ENCODE peak calls at places on chromosomes 1 and 21, in seven cellular contexts. W, L, O, Q, A, V and C are unnamed samples.

GRCh38 chr1:185388815-185389214 is 71.8 kb upstream of the IVNS1ABP start:
- DNase-seq in A (no peak), V (no peak), L (no peak), W (no peak), O (no peak), Q (no peak), C (peak)

GRCh38 chr1:183249941-183250452 is 63.9 kb downstream of the LAMC2 start:
- DNase-seq in W (no peak), Q (no peak), V (no peak), O (no peak), L (no peak), A (no peak), C (no peak)

GRCh38 chr1:154735061-154735800 is 127.2 kb upstream of the ADAR start:
- DNase-seq in V (no peak), L (no peak), O (no peak), Q (no peak), W (no peak), A (no peak), C (no peak)

GRCh38 chr1:196858811-196859210 is 29.0 kb upstream of the CFHR4 start:
- DNase-seq in Q (no peak), L (no peak), V (no peak), O (no peak), W (no peak), A (no peak), C (no peak)

GRCh38 chr1:167548059-167548932 is 5.3 kb downstream of the CREG1 start:
- DNase-seq in O (peak), A (no peak), L (no peak), V (no peak), Q (no peak), W (no peak), C (peak)

GRCh38 chr1:53401815-53402745 is 57.1 kb upstream of the DMRTB1 start:
- DNase-seq in L (no peak), W (no peak), Q (no peak), A (no peak), O (no peak), V (no peak), C (no peak)

GRCh38 chr1:9439074-9439761 is 100.0 kb upstream of the SLC25A33 start:
- DNase-seq in L (no peak), Q (peak), A (no peak), O (no peak), V (no peak), W (no peak), C (no peak)

GRCh38 chr1:47738560-47739182 is 258.5 kb downstream of the TRABD2B start:
- DNase-seq in L (no peak), W (peak), Q (peak), O (peak), V (no peak), A (peak), C (peak)

GRCh38 chr1:26159113-26160039 is 497 bp downstream of the FAM110D start:
- DNase-seq in Q (no peak), V (no peak), A (no peak), O (no peak), W (peak), L (no peak), C (no peak)

GRCh38 chr1:152774875-152775274 is at the start of gene LCE1F:
- DNase-seq in O (no peak), W (no peak), A (no peak), V (peak), L (no peak), Q (no peak), C (no peak)

GRCh38 chr1:182570611-182570970 is 18.5 kb downstream of the RNASEL start:
- DNase-seq in L (no peak), V (no peak), A (no peak), Q (no peak), W (no peak), O (no peak), C (no peak)

GRCh38 chr1:117147341-117147831 is 25.8 kb upstream of the TRIM45 start:
- DNase-seq in A (no peak), V (no peak), W (no peak), Q (no peak), O (no peak), L (no peak), C (no peak)

GRCh38 chr1:172269644-172270043 is 150.8 kb upstream of the C1orf105 start:
- DNase-seq in Q (no peak), A (no peak), O (no peak), V (no peak), W (no peak), L (no peak), C (no peak)

GRCh38 chr1:242673652-242674051 is 149.2 kb upstream of the PLD5 start:
- DNase-seq in W (no peak), A (no peak), Q (no peak), V (no peak), O (no peak), L (no peak), C (no peak)

GRCh38 chr1:64000021-64000420 is 203.4 kb upstream of the UBE2U start:
- DNase-seq in V (no peak), Q (no peak), W (no peak), O (no peak), A (no peak), L (no peak), C (no peak)

GRCh38 chr1:177705839-177706238 is 264.0 kb downstream of the SEC16B start:
- DNase-seq in W (no peak), V (no peak), Q (no peak), O (no peak), A (no peak), L (no peak), C (no peak)

GRCh38 chr1:47655521-47656300 is 217.9 kb downstream of the FOXD2 start:
- DNase-seq in W (no peak), A (peak), L (no peak), O (no peak), Q (peak), V (no peak), C (no peak)

GRCh38 chr1:110272045-110272444 is 61.9 kb downstream of the KCNC4 start:
- DNase-seq in A (no peak), Q (no peak), V (no peak), L (no peak), W (no peak), O (no peak), C (no peak)

GRCh38 chr1:35269190-35269988 is 880 bp downstream of the ZMYM4 start:
- DNase-seq in W (no peak), V (no peak), A (peak), O (no peak), Q (no peak), L (no peak), C (peak)

GRCh38 chr1:53369761-53370160 is 41.9 kb upstream of the LRP8 start:
- DNase-seq in O (no peak), W (peak), L (no peak), A (peak), V (no peak), Q (peak), C (no peak)

GRCh38 chr21:15063081-15063820 is 1.5 kb downstream of the NRIP1 start:
- DNase-seq in O (no peak), L (no peak), V (no peak), W (no peak), A (peak), Q (no peak), C (peak)

GRCh38 chr1:200351826-200352549 is 57.8 kb downstream of the ZNF281 start:
- DNase-seq in O (no peak), W (no peak), L (no peak), A (no peak), V (no peak), Q (no peak), C (peak)
- TF ChIP-seq POLR2A in O (no peak), W (no peak), L (no peak), A (no peak), V (no peak), Q (no peak), C (no peak)

DNA sequence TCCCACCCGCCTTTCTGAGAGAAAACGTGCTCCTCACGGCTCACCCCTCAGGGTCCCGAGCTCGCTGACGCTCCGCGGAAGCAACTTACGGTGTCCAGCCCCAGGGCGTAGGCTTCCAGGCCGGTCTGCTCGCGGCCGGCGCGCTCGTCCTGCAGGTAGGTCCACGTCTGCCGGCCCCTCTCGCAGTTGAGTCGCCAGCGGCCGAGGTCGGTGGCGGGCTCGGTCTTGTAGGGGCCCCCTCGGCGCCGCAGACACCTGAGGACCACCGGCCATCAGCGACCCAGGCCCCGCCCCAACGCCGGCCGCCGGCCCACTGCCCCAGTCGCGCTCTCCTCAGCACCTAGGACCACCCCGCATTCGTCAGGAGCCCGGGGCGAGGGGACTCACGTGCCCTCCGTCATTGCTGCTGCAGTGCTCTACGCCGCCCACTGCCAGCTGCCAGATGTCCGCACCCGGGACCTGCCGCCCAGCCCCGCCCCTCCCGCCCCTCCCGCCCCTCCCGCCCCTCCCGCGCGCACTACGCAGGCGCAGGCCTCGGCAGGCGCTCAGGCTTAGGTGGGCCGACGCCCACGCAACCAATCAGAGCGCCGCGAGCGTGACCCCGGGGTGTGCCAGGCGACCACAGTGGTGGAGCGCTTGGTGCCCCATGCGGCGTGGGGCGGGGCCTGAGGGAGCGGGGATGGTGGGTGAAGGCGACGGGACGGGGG is at the start of gene LSS:
- DNase-seq in V (peak), W (peak), A (peak), Q (peak), L (peak), O (peak), C (peak)
- TF ChIP-seq POLR2A in V (peak), W (no peak), A (no peak), Q (no peak), L (peak), O (peak), C (peak)

GRCh38 chr1:81706650-81707435 is 93.9 kb upstream of the ADGRL2 start:
- DNase-seq in Q (no peak), O (no peak), W (no peak), L (no peak), A (no peak), V (no peak), C (no peak)
- TF ChIP-seq POLR2A in Q (no peak), O (no peak), W (no peak), L (no peak), A (no peak), V (no peak), C (no peak)

GRCh38 chr1:150561830-150562367 is 12.7 kb downstream of the ADAMTSL4 start:
- DNase-seq in A (peak), L (peak), Q (peak), V (peak), O (peak), W (peak), C (peak)

GRCh38 chr1:150559627-150560010 is 10.4 kb downstream of the ADAMTSL4 start:
- DNase-seq in V (no peak), A (no peak), Q (no peak), W (no peak), O (no peak), L (no peak), C (no peak)

GRCh38 chr1:150560986-150561829 is 12.0 kb downstream of the ADAMTSL4 start:
- DNase-seq in Q (peak), L (peak), O (peak), V (peak), A (peak), W (peak), C (peak)

GRCh38 chr1:150560011-150560438 is 10.8 kb downstream of the ADAMTSL4 start:
- DNase-seq in L (no peak), A (peak), W (peak), V (peak), O (peak), Q (peak), C (peak)

GRCh38 chr1:150560576-150560975 is 11.4 kb downstream of the ADAMTSL4 start:
- DNase-seq in L (no peak), Q (no peak), W (no peak), O (no peak), V (no peak), A (no peak), C (no peak)
- TF ChIP-seq POLR2A in L (no peak), Q (no peak), W (no peak), O (no peak), V (no peak), A (no peak), C (no peak)

GRCh38 chr1:108691886-108692723 is at the start of gene PRPF38B:
- DNase-seq in W (peak), Q (peak), A (peak), V (peak), O (peak), L (peak), C (peak)
- TF ChIP-seq POLR2A in W (peak), Q (no peak), A (peak), V (peak), O (peak), L (peak), C (peak)

GRCh38 chr1:247331172-247331525 is 518 bp downstream of the ZNF496 start:
- DNase-seq in Q (peak), A (peak), V (peak), W (peak), O (peak), L (no peak), C (peak)

GRCh38 chr1:247332215-247332900 is 691 bp upstream of the ZNF496 start:
- DNase-seq in Q (peak), V (no peak), L (peak), A (peak), W (peak), O (peak), C (peak)

GRCh38 chr1:247332901-247333361 is 1.3 kb upstream of the ZNF496 start:
- DNase-seq in V (no peak), O (no peak), W (no peak), Q (peak), A (peak), L (no peak), C (no peak)

GRCh38 chr1:247330548-247331171 is 1.0 kb downstream of the ZNF496 start:
- DNase-seq in V (no peak), W (no peak), O (peak), A (peak), Q (no peak), L (no peak), C (no peak)

DNA sequence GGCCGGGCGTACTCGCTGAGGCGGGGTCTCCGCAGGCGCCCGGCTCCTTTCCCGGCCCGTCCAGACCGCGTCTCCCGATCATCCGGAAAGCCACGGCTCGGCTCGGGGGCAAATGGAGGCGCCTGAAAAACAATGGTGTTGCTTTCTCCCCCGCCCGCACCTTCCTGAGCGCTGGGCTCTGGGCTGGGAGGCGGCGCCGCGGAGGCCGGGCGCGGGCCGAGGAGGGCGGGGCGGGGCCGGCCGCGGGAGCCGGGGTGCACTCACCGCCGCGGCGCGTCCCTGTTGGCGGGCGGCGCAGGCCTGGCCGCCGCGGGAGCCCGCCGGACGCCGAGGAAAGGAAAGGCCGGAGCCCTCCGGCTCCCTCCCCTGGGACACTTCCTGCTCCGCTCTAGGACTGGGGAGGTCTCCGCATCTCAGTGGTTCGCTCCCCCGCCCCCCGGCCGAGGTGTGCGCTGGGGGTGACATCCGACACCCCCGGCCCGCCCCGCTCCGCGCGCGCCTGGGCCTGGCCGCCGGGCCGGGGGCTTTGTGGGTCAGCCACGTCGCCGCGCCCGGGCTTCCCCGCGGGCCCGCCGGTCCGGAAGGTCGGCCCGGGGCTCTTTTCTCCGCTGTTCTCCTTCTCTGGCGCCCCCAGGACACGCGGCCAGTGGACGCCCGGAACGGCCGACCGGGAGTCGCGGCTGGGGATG is at the start of gene ZNF496:
- DNase-seq in O (peak), L (no peak), A (peak), W (peak), V (peak), Q (peak), C (peak)
- TF ChIP-seq POLR2A in O (peak), L (no peak), A (no peak), W (peak), V (no peak), Q (no peak), C (peak)

DNA sequence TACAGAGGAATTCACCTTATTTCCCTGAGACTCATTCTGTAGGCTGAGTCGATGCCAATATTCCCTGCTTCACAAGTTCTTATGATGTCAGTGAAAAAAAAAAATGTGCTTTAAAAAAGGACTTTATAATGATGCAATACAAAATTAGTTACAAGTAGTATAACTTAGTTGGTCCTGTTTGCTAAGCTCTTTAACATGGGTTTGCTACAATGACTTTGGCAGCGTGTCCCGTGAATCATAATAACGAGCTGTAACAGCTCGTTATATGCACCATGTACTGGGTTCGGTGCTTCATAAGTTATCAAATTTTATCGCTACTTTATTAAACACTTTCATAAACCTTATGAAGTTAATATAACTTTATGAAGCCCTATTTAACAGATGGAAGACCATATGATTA is 349.7 kb downstream of the LMX1A start:
- DNase-seq in L (no peak), Q (no peak), W (no peak), V (no peak), A (no peak), O (no peak), C (no peak)
- TF ChIP-seq POLR2A in L (no peak), Q (no peak), W (no peak), V (no peak), A (no peak), O (no peak), C (no peak)